ENCODE peak calls at places on chromosomes 12 and 14, in six cellular contexts. L is stimulated activated CD4-positive, alpha-beta T cell treated with anti-CD3 and anti-CD28 coated beads, Interleukin-1b, Interleukin-23, amount 100 ng/mL, for 1 hour; S is cardiac muscle cell; T is stimulated activated CD8-positive, alpha-beta memory T cell treated with anti-CD3 and anti-CD28 coated beads, Interleukin-4, amount 100 ng/mL, for 48 hours; C is COLO829; P is RPMI7951. H is an unnamed sample.

GRCh38 chr14:105702275-105702817 is 176.0 kb downstream of the TMEM121 start:
- DNase-seq in C (no peak), S (no peak), P (no peak), T (no peak), L (no peak), H (no peak)

GRCh38 chr14:103160321-103161053 is 37.2 kb downstream of the TNFAIP2 start:
- DNase-seq in T (no peak), C (no peak), P (no peak), S (no peak), L (no peak), H (no peak)

GRCh38 chr12:113149361-113150150 is at the start of gene CFAP73:
- DNase-seq in P (peak), C (peak), T (no peak), S (peak), L (no peak), H (no peak)

GRCh38 chr14:65230287-65230728 is 128.0 kb upstream of the MAX start:
- DNase-seq in P (no peak), T (no peak), L (no peak), S (peak), C (peak), H (no peak)

GRCh38 chr12:117986705-117987469 is 18.1 kb upstream of the KSR2 start:
- DNase-seq in C (peak), T (no peak), P (peak), L (no peak), S (no peak), H (no peak)

GRCh38 chr12:111451649-111452129 is 46.0 kb downstream of the SH2B3 start:
- DNase-seq in T (peak), S (peak), L (no peak), C (peak), P (peak), H (peak)

GRCh38 chr12:124626841-124627502 is 59.6 kb upstream of the NCOR2 start:
- DNase-seq in L (no peak), S (no peak), P (no peak), T (no peak), C (no peak), H (peak)

GRCh38 chr12:113781415-113782198 is 184.5 kb downstream of the RBM19 start:
- DNase-seq in C (no peak), P (peak), S (no peak), L (no peak), T (no peak), H (no peak)

GRCh38 chr14:59278111-59278510 is 89.6 kb downstream of the DAAM1 start:
- DNase-seq in P (peak), S (no peak), L (no peak), T (no peak), C (peak), H (no peak)

GRCh38 chr12:70482764-70483163 is 116.7 kb downstream of the KCNMB4 start:
- DNase-seq in T (no peak), S (no peak), P (no peak), C (no peak), L (no peak), H (no peak)

GRCh38 chr12:124155711-124156110 is 139.2 kb upstream of the RFLNA start:
- DNase-seq in S (no peak), C (no peak), P (no peak), L (no peak), T (no peak), H (no peak)

GRCh38 chr14:99812096-99812750 is 19.0 kb downstream of the EML1 start:
- DNase-seq in T (no peak), C (no peak), L (no peak), P (no peak), S (no peak), H (no peak)

GRCh38 chr12:101018540-101018939 is 191.5 kb downstream of the SLC5A8 start:
- DNase-seq in C (no peak), S (no peak), T (no peak), P (peak), L (no peak), H (no peak)

GRCh38 chr12:85572956-85573355 is 263.3 kb downstream of the RASSF9 start:
- DNase-seq in S (no peak), T (no peak), L (no peak), C (no peak), P (no peak), H (no peak)

GRCh38 chr12:28032811-28033537 is 60.4 kb upstream of the PTHLH start:
- DNase-seq in L (no peak), S (no peak), T (no peak), P (peak), C (no peak), H (no peak)

GRCh38 chr14:33567736-33568124 is 383.1 kb downstream of the EGLN3 start:
- DNase-seq in T (no peak), C (no peak), P (peak), L (no peak), S (no peak), H (no peak)

GRCh38 chr14:104431351-104431928 is 148.1 kb upstream of the C14orf180 start:
- DNase-seq in C (no peak), T (no peak), L (no peak), P (no peak), S (no peak), H (no peak)

GRCh38 chr14:32564591-32564990 is 235.5 kb downstream of the AKAP6 start:
- DNase-seq in S (no peak), L (no peak), C (no peak), P (peak), T (no peak), H (no peak)

GRCh38 chr12:94460594-94460959 is 910 bp upstream of the CEP83 start:
- DNase-seq in S (no peak), C (peak), P (no peak), L (no peak), T (no peak), H (no peak)

GRCh38 chr12:121590476-121591143 is 9.8 kb upstream of the KDM2B start:
- DNase-seq in T (peak), C (no peak), P (peak), S (peak), L (peak), H (peak)

GRCh38 chr12:127108360-127109215 is 1158.4 kb upstream of the TMEM132C start:
- DNase-seq in L (no peak), T (peak), C (peak), S (peak), P (peak), H (peak)

GRCh38 chr14:64253672-64254071 is 40.5 kb downstream of the ESR2 start:
- DNase-seq in S (no peak), P (peak), T (no peak), C (peak), L (no peak), H (no peak)

GRCh38 chr12:104372048-104372720 is 68.6 kb downstream of the EID3 start:
- DNase-seq in P (no peak), T (peak), C (no peak), L (no peak), S (no peak), H (no peak)

GRCh38 chr12:106767954-106768501 is 6.5 kb upstream of the RIC8B start:
- DNase-seq in L (no peak), T (no peak), P (no peak), S (no peak), C (no peak), H (no peak)

GRCh38 chr12:118187746-118188390 is 51.9 kb downstream of the PEBP1 start:
- DNase-seq in C (no peak), S (no peak), L (no peak), P (no peak), T (no peak), H (no peak)

GRCh38 chr12:76962099-76962498 is 83.3 kb upstream of the CSRP2 start:
- DNase-seq in P (no peak), S (no peak), L (no peak), C (no peak), T (no peak), H (no peak)

GRCh38 chr12:85468356-85469157 is 188.5 kb downstream of the ALX1 start:
- DNase-seq in L (no peak), S (peak), C (peak), T (peak), P (peak), H (no peak)